ENCODE peak calls at places on chromosomes 13 and 19, in six cellular contexts. J is CD4-positive, alpha-beta memory T cell; B is AG04450; M is upper lobe of right lung; Y is ovary; D is stomach. L is an unnamed sample.

GRCh38 chr19:15317392-15318011 is 14.8 kb downstream of the BRD4 start:
- DNase-seq in J (no peak), B (peak; percentile 44), M (no peak), Y (no peak), D (no peak), L (no peak)

GRCh38 chr19:10768936-10769335 is 51.1 kb downstream of the DNM2 start:
- DNase-seq in J (no peak), B (no peak), M (no peak), Y (no peak), D (no peak), L (no peak)

GRCh38 chr19:12194827-12195500 is 32.1 kb downstream of the ZNF136 start:
- DNase-seq in J (peak; percentile 58), B (peak; percentile 8), M (peak; percentile 90), Y (peak; percentile 92), D (peak; percentile 90), L (peak; percentile 73)

GRCh38 chr19:11130824-11131455 is 24.6 kb downstream of the SPC24 start:
- DNase-seq in J (peak; percentile 72), B (peak; percentile 45), M (peak; percentile 83), Y (peak; percentile 83), D (peak; percentile 89), L (peak; percentile 42)

GRCh38 chr19:1229056-1229607 is 8.7 kb downstream of the CBARP start:
- DNase-seq in J (no peak), B (no peak), M (no peak), Y (no peak), D (no peak), L (no peak)

GRCh38 chr13:77000475-77000874 is 8.6 kb downstream of the CLN5 start:
- DNase-seq in J (no peak), B (no peak), M (no peak), Y (no peak), D (no peak), L (no peak)

GRCh38 chr13:102231486-102231885 is 170.4 kb downstream of the FGF14 start:
- DNase-seq in J (no peak), B (no peak), M (no peak), Y (no peak), D (no peak), L (no peak)

GRCh38 chr13:21620858-21621257 is 16.9 kb upstream of the MICU2 start:
- DNase-seq in J (no peak), B (no peak), M (no peak), Y (no peak), D (no peak), L (no peak)

GRCh38 chr13:44649834-44650233 is 73.7 kb upstream of the TSC22D1 start:
- DNase-seq in J (no peak), B (no peak), M (no peak), Y (no peak), D (no peak), L (no peak)

GRCh38 chr19:30679286-30679685 is 307.1 kb downstream of the ZNF536 start:
- DNase-seq in J (no peak), B (no peak), M (no peak), Y (no peak), D (no peak), L (no peak)

GRCh38 chr19:21786931-21787330 is 19.6 kb upstream of the ZNF100 start:
- DNase-seq in J (no peak), B (no peak), M (no peak), Y (no peak), D (no peak), L (no peak)

GRCh38 chr19:54153731-54154326 is 5.7 kb downstream of the LENG1 start:
- DNase-seq in J (no peak), B (no peak), M (no peak), Y (no peak), D (no peak), L (no peak)

GRCh38 chr13:97257800-97258799 is 36.0 kb downstream of the MBNL2 start:
- DNase-seq in J (peak; percentile 57), B (no peak), M (no peak), Y (no peak), D (no peak), L (no peak)

GRCh38 chr13:73228546-73228945 is 169.7 kb downstream of the KLF5 start:
- DNase-seq in J (no peak), B (no peak), M (no peak), Y (no peak), D (no peak), L (peak; percentile 43)

GRCh38 chr13:38951525-38952313 is 38.9 kb downstream of the STOML3 start:
- DNase-seq in J (no peak), B (no peak), M (no peak), Y (no peak), D (peak; percentile 72), L (no peak)

GRCh38 chr13:20161275-20161950 is 561 bp upstream of the GJA3 start:
- DNase-seq in J (peak; percentile 59), B (no peak), M (no peak), Y (no peak), D (no peak), L (peak; percentile 40)

GRCh38 chr13:111338841-111339240 is 18.4 kb downstream of the TEX29 start:
- DNase-seq in J (no peak), B (no peak), M (no peak), Y (no peak), D (no peak), L (no peak)

GRCh38 chr19:7977021-7977722 is 28.3 kb downstream of the ELAVL1 start:
- DNase-seq in J (no peak), B (no peak), M (no peak), Y (no peak), D (no peak), L (no peak)

GRCh38 chr19:7978196-7978825 is 27.1 kb downstream of the ELAVL1 start:
- DNase-seq in J (no peak), B (no peak), M (no peak), Y (no peak), D (no peak), L (no peak)

GRCh38 chr19:7979011-7979410 is 26.4 kb downstream of the ELAVL1 start:
- DNase-seq in J (no peak), B (no peak), M (no peak), Y (no peak), D (no peak), L (no peak)

GRCh38 chr19:7976461-7976860 is 29.0 kb downstream of the ELAVL1 start:
- DNase-seq in J (no peak), B (no peak), M (no peak), Y (no peak), D (no peak), L (no peak)

GRCh38 chr19:7977723-7978040 is 27.8 kb downstream of the ELAVL1 start:
- DNase-seq in J (no peak), B (no peak), M (no peak), Y (no peak), D (no peak), L (no peak)
- H3K27ac ChIP-seq in J (no peak overlapping the region), B (no peak overlapping the region), M (no peak overlapping the region), Y (no peak overlapping the region), D (no peak overlapping the region), L (no peak overlapping the region)

DNA sequence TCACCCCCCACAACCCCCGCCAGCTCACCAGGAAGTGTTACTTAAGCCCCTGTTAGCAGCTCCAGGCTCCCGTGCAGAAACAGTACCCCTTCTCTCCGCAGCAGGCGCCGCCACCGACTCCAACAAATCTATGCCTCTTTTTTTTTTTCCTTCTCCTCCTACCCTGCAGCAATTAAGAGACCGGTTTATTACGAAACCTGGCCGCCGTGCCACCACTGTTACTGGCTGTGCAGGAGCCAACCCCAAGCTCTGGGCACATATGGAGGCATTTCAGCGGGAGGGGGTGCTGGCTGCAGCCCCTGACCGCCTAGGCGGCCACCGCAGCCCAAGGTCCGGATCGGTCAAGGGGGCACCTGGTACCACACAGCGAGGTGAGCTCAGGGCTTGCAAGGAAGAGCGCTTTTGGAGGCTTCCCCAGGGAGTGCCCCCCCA is 2.4 kb downstream of the GADD45B start:
- DNase-seq in J (peak; percentile 82), B (no peak), M (peak; percentile 87), Y (no peak), D (peak; percentile 82), L (peak; percentile 62)
- H3K27ac ChIP-seq in J (peak overlapping the region; percentile 76), B (peak overlapping the region; percentile 61), M (peak overlapping the region; percentile 91), Y (peak overlapping the region; percentile 60), D (peak overlapping the region; percentile 95), L (peak overlapping the region; percentile 90)

GRCh38 chr19:17357724-17358123 is 19.4 kb downstream of the PLVAP start:
- DNase-seq in J (no peak), B (no peak), M (no peak), Y (no peak), D (no peak), L (no peak)
- H3K27ac ChIP-seq in J (no peak overlapping the region), B (no peak overlapping the region), M (peak overlapping the region; percentile 4), Y (no peak overlapping the region), D (peak overlapping the region; percentile 23), L (no peak overlapping the region)

GRCh38 chr19:14150041-14150769 is 13.8 kb upstream of the ASF1B start:
- DNase-seq in J (no peak), B (no peak), M (no peak), Y (no peak), D (no peak), L (peak; percentile 26)
- H3K27ac ChIP-seq in J (peak overlapping the region; percentile 74), B (no peak overlapping the region), M (peak overlapping the region; percentile 75), Y (no peak overlapping the region), D (peak overlapping the region; percentile 76), L (peak overlapping the region; percentile 91)

L was measured in naive thymus-derived CD4-positive, alpha-beta T cell.